ENCODE peak calls at places on chromosomes 11 and 22, in eight cellular contexts. O is right cardiac atrium; F is stimulated activated CD4-positive, alpha-beta T cell treated with anti-CD3 and anti-CD28 coated beads, Interleukin-12 subunit alpha, Interleukin-12 subunit beta, amount 100 ng/mL, for 48 hours; E is naive thymus-derived CD8-positive, alpha-beta T cell; P is upper lobe of left lung; K is EL; Q is astrocyte; M is activated naive CD8-positive, alpha-beta T cell treated with anti-CD3 and anti-CD28 coated beads for 36 hours. A is an unnamed sample.
A peak's percentile ranks its signal among the peaks of the same experiment; 100 is the strongest.

GRCh38 chr22:35540600-35541253 is at the start of gene RASD2:
- DNase-seq in O (peak; percentile 68), F (no peak), E (peak; percentile 47), P (peak; percentile 85), K (peak; percentile 59), Q (no peak), M (peak; percentile 52), A (peak; percentile 30)

GRCh38 chr11:11436715-11437313 is 83.8 kb upstream of the CSNK2A3 start:
- DNase-seq in O (peak; percentile 65), F (no peak), E (no peak), P (no peak), K (no peak), Q (no peak), M (no peak), A (no peak)

GRCh38 chr11:108286956-108287355 is 64.1 kb downstream of the ATM start:
- DNase-seq in O (no peak), F (no peak), E (no peak), P (no peak), K (no peak), Q (no peak), M (no peak), A (no peak)

GRCh38 chr11:126049159-126049558 is 13.5 kb downstream of the CDON start:
- DNase-seq in O (no peak), F (no peak), E (no peak), P (no peak), K (no peak), Q (no peak), M (no peak), A (no peak)

GRCh38 chr11:1655168-1656060 is 25.8 kb downstream of the KRTAP5-5 start:
- DNase-seq in O (no peak), F (no peak), E (no peak), P (peak; percentile 51), K (no peak), Q (no peak), M (no peak), A (no peak)

GRCh38 chr22:49583886-49584505 is 243.7 kb downstream of the BRD1 start:
- DNase-seq in O (no peak), F (no peak), E (no peak), P (peak; percentile 46), K (no peak), Q (no peak), M (no peak), A (no peak)

GRCh38 chr22:37242395-37242918 is 1.6 kb downstream of the RAC2 start:
- DNase-seq in O (peak; percentile 81), F (peak; percentile 89), E (peak; percentile 89), P (no peak), K (peak; percentile 61), Q (no peak), M (peak; percentile 90), A (peak; percentile 27)

GRCh38 chr11:40514124-40514523 is 945.3 kb downstream of the LRRC4C start:
- DNase-seq in O (no peak), F (no peak), E (no peak), P (no peak), K (peak; percentile 1), Q (peak; percentile 3), M (no peak), A (peak; percentile 11)